ENCODE peak calls at places on chromosomes 7 and 10, in seven cellular contexts. Q is psoas muscle, E is cardiac muscle cell, Y is transverse colon, U is colonic mucosa, Z is gastrocnemius medialis, T is astrocyte. W is an unnamed sample. For H3K4me1, the result is how much of the 10 kb centered on the place peaks cover.

GRCh38 chr10:87915406-87915805 is 52.0 kb downstream of the PTEN start:
- DNase-seq in Q (no peak), E (no peak), Y (no peak), U (no peak), Z (no peak), T (no peak), W (no peak)

GRCh38 chr10:52644678-52645434 is 127.7 kb downstream of the MBL2 start:
- DNase-seq in Q (no peak), E (peak), Y (peak), U (peak), Z (peak), T (peak), W (no peak)

GRCh38 chr7:147861058-147861716 is 729.4 kb upstream of the C7orf33 start:
- DNase-seq in Q (no peak), E (peak), Y (no peak), U (no peak), Z (no peak), T (no peak), W (no peak)

GRCh38 chr10:113078282-113078907 is 128.3 kb downstream of the TCF7L2 start:
- DNase-seq in Q (no peak), E (no peak), Y (no peak), U (no peak), Z (no peak), T (no peak), W (no peak)

GRCh38 chr10:131520206-131520605 is 208.7 kb upstream of the TCERG1L start:
- DNase-seq in Q (no peak), E (no peak), Y (no peak), U (no peak), Z (no peak), T (no peak), W (no peak)

GRCh38 chr7:90726623-90727022 is 130.5 kb downstream of the CDK14 start:
- DNase-seq in Q (no peak), E (peak), Y (peak), U (no peak), Z (no peak), T (peak), W (no peak)

GRCh38 chr10:124292911-124293640 is 125.6 kb downstream of the OAT start:
- DNase-seq in Q (no peak), E (no peak), Y (no peak), U (no peak), Z (no peak), T (no peak), W (no peak)

GRCh38 chr7:12771378-12771877 is 84.0 kb downstream of the ARL4A start:
- DNase-seq in Q (no peak), E (peak), Y (peak), U (peak), Z (peak), T (peak), W (no peak)

GRCh38 chr10:10865913-10866312 is 151.8 kb upstream of the CELF2 start:
- DNase-seq in Q (no peak), E (no peak), Y (no peak), U (no peak), Z (no peak), T (no peak), W (no peak)

GRCh38 chr7:43135129-43135528 is 22.7 kb downstream of the HECW1 start:
- DNase-seq in Q (no peak), E (no peak), Y (no peak), U (no peak), Z (no peak), T (peak), W (no peak)

GRCh38 chr10:128373831-128374230 is 247.6 kb upstream of the MKI67 start:
- DNase-seq in Q (no peak), E (no peak), Y (no peak), U (no peak), Z (no peak), T (no peak), W (no peak)

GRCh38 chr7:1977059-1977875 is 255.5 kb downstream of the MAD1L1 start:
- DNase-seq in Q (no peak), E (no peak), Y (no peak), U (no peak), Z (no peak), T (no peak), W (no peak)

GRCh38 chr10:24706479-24707118 is 17.1 kb downstream of the ARHGAP21 start:
- DNase-seq in Q (no peak), E (peak), Y (peak), U (no peak), Z (no peak), T (peak), W (no peak)

GRCh38 chr10:86872757-86873156 is 84.7 kb downstream of the MMRN2 start:
- DNase-seq in Q (no peak), E (peak), Y (no peak), U (no peak), Z (peak), T (no peak), W (no peak)

GRCh38 chr7:55432937-55433784 is 68.0 kb downstream of the LANCL2 start:
- DNase-seq in Q (no peak), E (peak), Y (no peak), U (no peak), Z (no peak), T (no peak), W (no peak)

GRCh38 chr10:127973810-127974311 is 67.0 kb downstream of the PTPRE start:
- DNase-seq in Q (no peak), E (no peak), Y (no peak), U (no peak), Z (no peak), T (no peak), W (no peak)

GRCh38 chr7:7761340-7761973 is 43.0 kb upstream of the RPA3 start:
- DNase-seq in Q (no peak), E (peak), Y (no peak), U (no peak), Z (no peak), T (peak), W (no peak)

GRCh38 chr10:103657061-103657591 is 163.6 kb downstream of the NEURL1 start:
- DNase-seq in Q (no peak), E (no peak), Y (no peak), U (no peak), Z (no peak), T (no peak), W (no peak)

GRCh38 chr10:70575874-70576802 is 26.4 kb downstream of the PRF1 start:
- DNase-seq in Q (peak), E (peak), Y (peak), U (peak), Z (no peak), T (peak), W (no peak)

GRCh38 chr10:76651148-76651547 is 986.5 kb downstream of the KCNMA1 start:
- DNase-seq in Q (no peak), E (no peak), Y (no peak), U (no peak), Z (no peak), T (no peak), W (no peak)

GRCh38 chr7:78379148-78379547 is 580.6 kb downstream of the PHTF2 start:
- DNase-seq in Q (no peak), E (no peak), Y (no peak), U (no peak), Z (no peak), T (peak), W (no peak)

GRCh38 chr7:146146866-146147265 is 30.3 kb downstream of the CNTNAP2 start:
- DNase-seq in Q (no peak), E (peak), Y (no peak), U (no peak), Z (no peak), T (peak), W (no peak)

GRCh38 chr10:12720217-12720981 is 281.1 kb downstream of the CCDC3 start:
- DNase-seq in Q (peak), E (peak), Y (peak), U (peak), Z (peak), T (peak), W (peak)

GRCh38 chr7:142602756-142603155 is 146.5 kb upstream of the PRSS1 start:
- DNase-seq in Q (no peak), E (no peak), Y (no peak), U (no peak), Z (peak), T (no peak), W (no peak)

GRCh38 chr10:86931872-86932271 is 25.5 kb downstream of the MMRN2 start:
- DNase-seq in Q (no peak), E (peak), Y (no peak), U (no peak), Z (no peak), T (no peak), W (no peak)

GRCh38 chr10:114012650-114013049 is 31.0 kb upstream of the ADRB1 start:
- DNase-seq in Q (no peak), E (no peak), Y (no peak), U (no peak), Z (no peak), T (no peak), W (no peak)

GRCh38 chr7:4134631-4135030 is 547.5 kb upstream of the FOXK1 start:
- DNase-seq in Q (no peak), E (no peak), Y (no peak), U (no peak), Z (no peak), T (no peak), W (no peak)

GRCh38 chr10:102170602-102171001 is 18.4 kb downstream of the NOLC1 start:
- DNase-seq in Q (no peak), E (no peak), Y (no peak), U (no peak), Z (no peak), T (no peak), W (no peak)

GRCh38 chr7:4257390-4258111 is 424.5 kb upstream of the FOXK1 start:
- DNase-seq in Q (no peak), E (no peak), Y (no peak), U (no peak), Z (no peak), T (no peak), W (no peak)

GRCh38 chr10:4883079-4883739 is 57.2 kb downstream of the AKR1E2 start:
- DNase-seq in Q (no peak), E (peak), Y (no peak), U (no peak), Z (no peak), T (peak), W (no peak)

GRCh38 chr7:18700147-18700546 is 204.6 kb downstream of the HDAC9 start:
- DNase-seq in Q (no peak), E (no peak), Y (no peak), U (no peak), Z (no peak), T (no peak), W (no peak)

GRCh38 chr7:69982197-69982596 is 383.9 kb downstream of the AUTS2 start:
- DNase-seq in Q (no peak), E (peak), Y (no peak), U (no peak), Z (no peak), T (peak), W (no peak)

GRCh38 chr10:62264702-62265436 is 3.8 kb downstream of the RTKN2 start:
- DNase-seq in Q (no peak), E (peak), Y (no peak), U (no peak), Z (no peak), T (peak), W (no peak)

GRCh38 chr10:62261666-62262065 is 7.0 kb downstream of the RTKN2 start:
- DNase-seq in Q (no peak), E (no peak), Y (no peak), U (no peak), Z (no peak), T (no peak), W (no peak)

GRCh38 chr10:62266147-62266546 is 2.5 kb downstream of the RTKN2 start:
- DNase-seq in Q (no peak), E (no peak), Y (no peak), U (no peak), Z (no peak), T (no peak), W (no peak)

GRCh38 chr10:62266611-62267010 is 2.0 kb downstream of the RTKN2 start:
- DNase-seq in Q (no peak), E (no peak), Y (no peak), U (no peak), Z (no peak), T (no peak), W (no peak)

GRCh38 chr10:62264126-62264525 is 4.5 kb downstream of the RTKN2 start:
- DNase-seq in Q (no peak), E (no peak), Y (no peak), U (no peak), Z (no peak), T (no peak), W (no peak)
- H3K27ac ChIP-seq in Q (no peak), E (no peak), Y (no peak), U (no peak), Z (no peak), T (no peak), W (no peak)

DNA sequence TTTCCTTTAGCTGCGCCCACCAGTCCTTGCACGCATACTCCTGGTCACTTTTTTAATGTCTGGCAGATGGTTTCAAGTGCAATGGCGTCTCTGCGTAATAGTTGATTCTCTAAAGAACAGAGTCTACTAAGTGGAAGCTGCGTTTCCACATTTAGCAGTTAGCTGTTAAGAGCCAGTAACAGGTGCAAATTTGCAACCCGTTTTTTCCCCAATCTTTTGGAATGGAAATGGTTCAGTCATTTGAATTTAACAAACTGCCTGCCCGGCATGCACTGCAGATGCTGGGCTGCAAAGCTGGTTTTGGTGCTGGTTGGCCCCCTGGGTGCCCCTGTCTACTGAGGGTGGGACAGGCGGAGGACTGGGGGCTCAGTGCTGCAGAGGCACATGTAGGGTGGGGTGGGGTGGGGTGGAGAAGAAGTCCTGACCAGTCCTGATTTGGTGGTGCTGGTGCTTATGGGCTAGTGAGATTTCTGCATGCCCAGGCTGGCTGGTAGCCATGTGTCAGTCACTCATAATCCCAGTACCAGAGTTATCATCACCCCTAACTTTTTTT is 43.9 kb downstream of the CUX1 start:
- DNase-seq in Q (no peak), E (no peak), Y (no peak), U (no peak), Z (no peak), T (no peak), W (no peak)
- H3K4me1 ChIP-seq in Q (half or more), E (under half), Y (under half), U (under half), Z (half or more), T (under half), W (under half)

DNA sequence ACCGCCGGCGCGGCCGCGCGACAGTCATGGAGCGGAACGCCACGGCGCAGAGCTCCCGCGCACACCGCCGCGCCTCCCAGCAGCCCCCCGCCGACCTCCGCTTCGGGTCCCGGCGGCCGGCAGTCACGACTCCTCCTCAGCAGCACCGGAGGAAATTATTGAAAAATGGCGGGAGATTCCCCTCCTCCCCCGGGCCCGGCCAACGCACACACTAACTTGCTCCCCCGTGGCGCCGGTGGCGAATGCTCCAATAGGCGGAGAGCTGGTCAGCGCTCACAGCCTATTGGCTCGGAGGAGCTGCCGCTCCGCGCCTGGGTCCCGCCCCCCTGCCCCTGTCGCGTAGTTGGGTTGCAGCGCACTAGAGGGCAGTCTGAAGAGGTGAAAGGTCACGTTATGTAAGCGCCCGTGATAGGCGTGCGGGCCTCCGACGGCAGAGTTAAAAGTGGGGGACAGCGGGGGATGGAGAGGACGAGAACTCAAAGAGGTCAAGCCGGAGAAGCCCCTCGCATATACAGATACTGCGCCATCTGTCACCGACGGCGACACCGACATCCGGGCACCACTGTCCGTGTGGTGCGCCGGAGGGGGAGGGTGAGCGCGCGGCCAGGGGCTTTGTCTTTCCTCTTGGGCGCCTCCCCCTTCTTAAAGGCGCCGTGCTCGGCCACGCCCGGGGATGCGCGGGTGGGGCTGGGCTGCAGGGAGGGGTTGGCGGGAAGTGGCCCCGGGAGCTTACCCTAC is at the start of gene BAZ1B:
- DNase-seq in Q (peak), E (peak), Y (peak), U (peak), Z (peak), T (peak), W (peak)
- TF ChIP-seq CTCF in Q (no peak), E (no peak), Y (peak), U (no peak), Z (peak), T (no peak), W (no peak)

GRCh38 chr10:75406158-75407065 is 4.8 kb upstream of the ZNF503 start:
- DNase-seq in Q (no peak), E (no peak), Y (no peak), U (no peak), Z (no peak), T (no peak), W (no peak)

GRCh38 chr10:75405201-75406143 is 3.9 kb upstream of the ZNF503 start:
- DNase-seq in Q (no peak), E (no peak), Y (peak), U (peak), Z (no peak), T (peak), W (no peak)

GRCh38 chr10:75403144-75404022 is 1.8 kb upstream of the ZNF503 start:
- DNase-seq in Q (peak), E (no peak), Y (peak), U (peak), Z (no peak), T (no peak), W (no peak)

GRCh38 chr10:75404023-75404334 is 2.4 kb upstream of the ZNF503 start:
- DNase-seq in Q (no peak), E (no peak), Y (no peak), U (no peak), Z (no peak), T (no peak), W (no peak)

GRCh38 chr10:75404335-75405200 is 3.0 kb upstream of the ZNF503 start:
- DNase-seq in Q (no peak), E (no peak), Y (peak), U (peak), Z (no peak), T (no peak), W (no peak)
- H3K27ac ChIP-seq in Q (no peak), E (peak), Y (peak), U (no peak), Z (no peak), T (no peak), W (peak)

DNA sequence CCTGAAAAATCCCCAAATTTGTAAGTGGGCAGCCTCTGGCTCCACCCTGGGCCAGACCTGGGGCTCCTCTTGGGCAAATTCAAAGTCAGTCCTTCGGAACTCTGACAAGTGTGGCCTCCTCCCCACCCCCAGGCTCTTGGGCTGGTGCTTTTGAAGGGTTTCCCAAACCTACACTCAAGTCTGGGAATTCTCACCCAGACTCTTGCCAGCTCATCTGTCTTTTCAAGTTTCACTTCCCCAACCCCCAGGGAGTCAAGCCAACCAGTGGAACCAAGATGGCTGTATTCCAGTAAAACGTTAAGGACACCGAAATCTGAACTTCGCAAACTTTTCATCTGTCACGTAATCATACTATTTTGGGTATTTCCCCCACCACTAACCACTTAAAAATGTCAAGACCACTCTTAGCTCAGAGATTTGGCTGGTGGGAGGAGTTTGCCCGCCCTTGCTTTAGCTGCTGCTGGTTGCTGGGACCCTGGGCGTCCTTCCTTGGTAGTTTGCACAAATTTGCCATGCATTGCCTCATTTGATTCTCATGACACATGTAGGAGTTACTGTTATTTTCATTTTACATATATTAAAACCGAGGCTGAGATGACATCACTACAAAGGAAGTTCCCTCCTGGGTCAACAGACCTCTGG is 1.7 kb upstream of the MYO1G start:
- DNase-seq in Q (no peak), E (peak), Y (no peak), U (no peak), Z (no peak), T (peak), W (peak)
- H3K4me1 ChIP-seq in Q (under half), E (under half), Y (under half), U (under half), Z (under half), T (under half), W (under half)

DNA sequence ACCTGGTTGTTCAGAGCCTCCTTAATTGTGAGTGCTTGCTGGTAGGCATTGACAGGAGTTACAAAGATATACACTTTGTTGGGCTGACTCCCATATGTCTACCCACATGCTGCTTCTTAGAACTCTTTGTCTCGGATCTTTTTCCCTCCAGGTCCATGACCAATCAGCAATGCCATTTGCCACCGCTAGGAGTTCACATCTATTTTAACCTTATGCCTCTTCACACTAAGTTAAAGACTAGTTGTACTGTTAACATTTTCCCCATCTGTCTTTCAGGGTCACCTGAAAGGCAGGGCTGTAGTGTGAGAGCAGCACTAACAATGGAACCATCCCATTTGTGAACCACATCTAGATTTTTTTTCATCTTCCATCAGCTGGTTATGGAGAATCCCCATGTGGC is 226.7 kb upstream of the NPY start:
- DNase-seq in Q (no peak), E (no peak), Y (no peak), U (no peak), Z (no peak), T (no peak), W (no peak)
- TF ChIP-seq CTCF in Q (no peak), E (no peak), Y (no peak), U (no peak), Z (no peak), T (peak), W (no peak)

GRCh38 chr7:151506901-151507382 is 12.8 kb downstream of the RHEB start:
- DNase-seq in Q (no peak), E (no peak), Y (no peak), U (no peak), Z (peak), T (no peak), W (no peak)
- H3K27ac ChIP-seq in Q (peak), E (peak), Y (peak), U (no peak), Z (peak), T (no peak), W (no peak)

DNA sequence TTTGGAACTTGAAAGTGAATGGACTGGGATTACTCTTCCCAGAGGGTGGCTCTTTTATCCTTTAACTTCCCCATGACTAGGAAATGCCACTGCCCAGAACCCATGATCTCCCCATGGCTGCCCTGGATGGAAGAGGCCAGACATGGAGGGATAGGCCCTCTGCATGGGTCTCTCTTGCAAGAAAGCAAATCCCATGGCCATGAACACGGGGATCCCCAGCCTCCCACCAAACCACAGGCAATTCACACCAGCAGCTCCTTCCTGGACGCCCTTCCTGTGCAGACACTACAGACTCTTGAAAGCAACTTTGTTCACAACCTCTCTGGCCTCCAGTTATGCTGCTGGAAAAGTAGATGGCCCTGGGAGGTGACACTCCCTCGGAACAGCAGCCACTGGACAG is 55.0 kb downstream of the EBF3 start:
- DNase-seq in Q (no peak), E (no peak), Y (no peak), U (no peak), Z (no peak), T (no peak), W (no peak)
- H3K4me1 ChIP-seq in Q (under half), E (under half), Y (under half), U (under half), Z (under half), T (under half), W (under half)